ENCODE peak calls at places on chromosome 17, in seven cellular contexts. One of them, this sample, is unnamed.

GRCh38 chr17:40450175-40450574 is 6.9 kb downstream of the IGFBP4 start:
- DNase-seq in H9: peak; percentile 79
- DNase-seq in mesenchymal stem cell: no peak
- DNase-seq in H1: peak; percentile 81
- DNase-seq in IMR-90: peak; percentile 45
- DNase-seq in trophoblast cell: peak; percentile 56
- DNase-seq in mesendoderm: peak; percentile 80
- DNase-seq in this sample: no peak

GRCh38 chr17:81160306-81160705 is 5.0 kb upstream of the PVALEF start:
- DNase-seq in mesendoderm: no peak
- DNase-seq in H1: no peak
- DNase-seq in H9: no peak
- DNase-seq in IMR-90: no peak
- DNase-seq in trophoblast cell: no peak
- DNase-seq in mesenchymal stem cell: no peak
- DNase-seq in this sample: no peak

GRCh38 chr17:1709971-1710806 is at the start of gene TLCD2:
- DNase-seq in mesenchymal stem cell: peak; percentile 82
- DNase-seq in trophoblast cell: peak; percentile 88
- DNase-seq in mesendoderm: peak; percentile 59
- DNase-seq in H1: peak; percentile 81
- DNase-seq in IMR-90: peak; percentile 65
- DNase-seq in H9: peak; percentile 78
- DNase-seq in this sample: no peak

GRCh38 chr17:57211543-57211942 is 44.8 kb upstream of the MSI2 start:
- DNase-seq in mesendoderm: no peak
- DNase-seq in H1: no peak
- DNase-seq in mesenchymal stem cell: peak; percentile 39
- DNase-seq in H9: no peak
- DNase-seq in trophoblast cell: no peak
- DNase-seq in IMR-90: peak; percentile 15
- DNase-seq in this sample: no peak

GRCh38 chr17:16953347-16953746 is 18.6 kb downstream of the TNFRSF13B start:
- DNase-seq in mesendoderm: no peak
- DNase-seq in H1: peak; percentile 13
- DNase-seq in IMR-90: no peak
- DNase-seq in H9: no peak
- DNase-seq in trophoblast cell: no peak
- DNase-seq in mesenchymal stem cell: no peak
- DNase-seq in this sample: no peak

GRCh38 chr17:19464033-19465026 is 53.3 kb downstream of the RNF112 start:
- DNase-seq in IMR-90: peak; percentile 18
- DNase-seq in mesenchymal stem cell: no peak
- DNase-seq in mesendoderm: no peak
- DNase-seq in trophoblast cell: no peak
- DNase-seq in H1: no peak
- DNase-seq in H9: peak; percentile 24
- DNase-seq in this sample: no peak

GRCh38 chr17:68759343-68760140 is 158.4 kb upstream of the FAM20A start:
- DNase-seq in mesendoderm: peak; percentile 96
- DNase-seq in H1: peak; percentile 85
- DNase-seq in trophoblast cell: peak; percentile 91
- DNase-seq in mesenchymal stem cell: peak; percentile 94
- DNase-seq in H9: peak; percentile 95
- DNase-seq in IMR-90: peak; percentile 93
- DNase-seq in this sample: peak; percentile 78

GRCh38 chr17:74941128-74941725 is 5.5 kb downstream of the OTOP3 start:
- DNase-seq in mesendoderm: no peak
- DNase-seq in trophoblast cell: no peak
- DNase-seq in mesenchymal stem cell: no peak
- DNase-seq in H9: no peak
- DNase-seq in IMR-90: no peak
- DNase-seq in H1: no peak
- DNase-seq in this sample: no peak

GRCh38 chr17:72342582-72343527 is 222.0 kb downstream of the SOX9 start:
- DNase-seq in H9: no peak
- DNase-seq in mesenchymal stem cell: no peak
- DNase-seq in mesendoderm: peak; percentile 74
- DNase-seq in trophoblast cell: no peak
- DNase-seq in IMR-90: no peak
- DNase-seq in H1: no peak
- DNase-seq in this sample: no peak

GRCh38 chr17:7324438-7324779 is 4.7 kb downstream of the NEURL4 start:
- DNase-seq in mesendoderm: no peak
- DNase-seq in IMR-90: no peak
- DNase-seq in H9: no peak
- DNase-seq in trophoblast cell: no peak
- DNase-seq in H1: no peak
- DNase-seq in mesenchymal stem cell: no peak
- DNase-seq in this sample: no peak

GRCh38 chr17:64094412-64094811 is 35.5 kb downstream of the ERN1 start:
- DNase-seq in trophoblast cell: no peak
- DNase-seq in mesenchymal stem cell: no peak
- DNase-seq in IMR-90: no peak
- DNase-seq in H9: no peak
- DNase-seq in mesendoderm: no peak
- DNase-seq in H1: no peak
- DNase-seq in this sample: no peak

GRCh38 chr17:2138318-2138717 is 83.4 kb downstream of the HIC1 start:
- DNase-seq in IMR-90: no peak
- DNase-seq in H9: no peak
- DNase-seq in mesendoderm: no peak
- DNase-seq in H1: no peak
- DNase-seq in trophoblast cell: no peak
- DNase-seq in mesenchymal stem cell: peak; percentile 88
- DNase-seq in this sample: no peak

GRCh38 chr17:28796062-28796461 is 46.5 kb downstream of the FAM222B start:
- DNase-seq in IMR-90: no peak
- DNase-seq in mesenchymal stem cell: no peak
- DNase-seq in trophoblast cell: no peak
- DNase-seq in H1: no peak
- DNase-seq in H9: no peak
- DNase-seq in mesendoderm: no peak
- DNase-seq in this sample: no peak

GRCh38 chr17:79183221-79184158 is 108.9 kb downstream of the ENGASE start:
- DNase-seq in IMR-90: no peak
- DNase-seq in mesendoderm: peak; percentile 89
- DNase-seq in H9: peak; percentile 85
- DNase-seq in mesenchymal stem cell: peak; percentile 4
- DNase-seq in H1: peak; percentile 82
- DNase-seq in trophoblast cell: no peak
- DNase-seq in this sample: peak; percentile 73

GRCh38 chr17:73646409-73647305 is 2.4 kb upstream of the SDK2 start:
- DNase-seq in trophoblast cell: no peak
- DNase-seq in mesenchymal stem cell: peak; percentile 6
- DNase-seq in mesendoderm: peak; percentile 71
- DNase-seq in IMR-90: no peak
- DNase-seq in H1: peak; percentile 66
- DNase-seq in H9: peak; percentile 76
- DNase-seq in this sample: peak; percentile 44

GRCh38 chr17:64128787-64129514 is 993 bp downstream of the ERN1 start:
- DNase-seq in mesendoderm: peak; percentile 42
- DNase-seq in H9: peak; percentile 39
- DNase-seq in trophoblast cell: peak; percentile 54
- DNase-seq in H1: no peak
- DNase-seq in mesenchymal stem cell: peak; percentile 56
- DNase-seq in IMR-90: no peak
- DNase-seq in this sample: no peak

GRCh38 chr17:44960654-44961053 is 7.4 kb downstream of the C1QL1 start:
- DNase-seq in IMR-90: no peak
- DNase-seq in trophoblast cell: no peak
- DNase-seq in H9: no peak
- DNase-seq in H1: no peak
- DNase-seq in mesenchymal stem cell: no peak
- DNase-seq in mesendoderm: no peak
- DNase-seq in this sample: no peak

GRCh38 chr17:68892658-68893057 is 62.5 kb downstream of the ABCA8 start:
- DNase-seq in H9: no peak
- DNase-seq in H1: no peak
- DNase-seq in IMR-90: no peak
- DNase-seq in mesendoderm: no peak
- DNase-seq in trophoblast cell: no peak
- DNase-seq in mesenchymal stem cell: no peak
- DNase-seq in this sample: no peak

GRCh38 chr17:41360291-41360995 is 9.2 kb downstream of the KRT33B start:
- DNase-seq in IMR-90: peak; percentile 59
- DNase-seq in H1: no peak
- DNase-seq in mesenchymal stem cell: peak; percentile 26
- DNase-seq in trophoblast cell: peak; percentile 80
- DNase-seq in H9: no peak
- DNase-seq in mesendoderm: peak; percentile 58
- DNase-seq in this sample: no peak

GRCh38 chr17:81928497-81929252 is 1.1 kb upstream of the MAFG start:
- DNase-seq in trophoblast cell: no peak
- DNase-seq in IMR-90: no peak
- DNase-seq in mesenchymal stem cell: peak; percentile 18
- DNase-seq in mesendoderm: peak; percentile 27
- DNase-seq in H9: no peak
- DNase-seq in H1: no peak
- DNase-seq in this sample: no peak

GRCh38 chr17:65345261-65346060 is 208.3 kb downstream of the RGS9 start:
- DNase-seq in IMR-90: no peak
- DNase-seq in mesendoderm: no peak
- DNase-seq in H9: no peak
- DNase-seq in mesenchymal stem cell: peak; percentile 44
- DNase-seq in trophoblast cell: peak; percentile 18
- DNase-seq in H1: no peak
- DNase-seq in this sample: no peak

GRCh38 chr17:4735825-4736651 is 3.6 kb upstream of the ZMYND15 start:
- DNase-seq in mesendoderm: no peak
- DNase-seq in IMR-90: no peak
- DNase-seq in H9: no peak
- DNase-seq in trophoblast cell: peak; percentile 33
- DNase-seq in H1: no peak
- DNase-seq in mesenchymal stem cell: no peak
- DNase-seq in this sample: no peak

DNA sequence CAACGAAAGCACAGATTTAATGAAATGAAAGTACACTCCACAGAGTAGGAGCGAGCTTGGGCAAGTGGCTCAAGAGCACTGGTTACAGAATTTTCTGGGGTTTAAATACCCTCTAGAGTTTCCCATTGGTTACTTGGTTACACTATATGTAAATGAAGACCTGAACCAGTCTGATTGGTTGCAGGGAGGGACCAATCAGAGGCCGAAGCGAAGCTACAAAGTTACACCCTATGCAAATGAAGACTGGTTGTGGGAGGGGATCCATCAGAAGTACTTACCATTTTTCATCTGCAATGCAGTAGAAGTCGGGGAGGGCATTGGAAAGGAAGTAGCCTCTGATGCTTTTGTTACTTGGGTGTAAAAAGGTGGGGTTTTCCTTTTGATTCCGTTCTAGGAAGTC is 132.0 kb downstream of the PMP22 start:
- DNase-seq in mesendoderm: no peak
- DNase-seq in H9: no peak
- DNase-seq in trophoblast cell: no peak
- DNase-seq in IMR-90: no peak
- DNase-seq in H1: no peak
- DNase-seq in mesenchymal stem cell: no peak
- DNase-seq in this sample: no peak
- H3K18ac ChIP-seq in mesendoderm: no peak overlapping the region
- H3K18ac ChIP-seq in H9: no peak overlapping the region
- H3K18ac ChIP-seq in trophoblast cell: no peak overlapping the region
- H3K18ac ChIP-seq in IMR-90: no peak overlapping the region
- H3K18ac ChIP-seq in H1: no peak overlapping the region
- H3K18ac ChIP-seq in mesenchymal stem cell: no peak overlapping the region
- H3K18ac ChIP-seq in this sample: no peak overlapping the region

GRCh38 chr17:36514856-36515255 is 19.8 kb downstream of the MYO19 start:
- DNase-seq in IMR-90: no peak
- DNase-seq in mesenchymal stem cell: no peak
- DNase-seq in trophoblast cell: no peak
- DNase-seq in mesendoderm: no peak
- DNase-seq in H1: no peak
- DNase-seq in H9: no peak
- DNase-seq in this sample: no peak
- H3K18ac ChIP-seq in IMR-90: no peak overlapping the region
- H3K18ac ChIP-seq in mesenchymal stem cell: no peak overlapping the region
- H3K18ac ChIP-seq in trophoblast cell: no peak overlapping the region
- H3K18ac ChIP-seq in mesendoderm: no peak overlapping the region
- H3K18ac ChIP-seq in H1: no peak overlapping the region
- H3K18ac ChIP-seq in H9: no peak overlapping the region
- H3K18ac ChIP-seq in this sample: no peak overlapping the region

GRCh38 chr17:55037828-55038227 is 69.3 kb downstream of the STXBP4 start:
- DNase-seq in mesendoderm: peak; percentile 26
- DNase-seq in H9: no peak
- DNase-seq in H1: no peak
- DNase-seq in trophoblast cell: no peak
- DNase-seq in IMR-90: no peak
- DNase-seq in mesenchymal stem cell: no peak
- DNase-seq in this sample: no peak
- H3K18ac ChIP-seq in mesendoderm: no peak overlapping the region
- H3K18ac ChIP-seq in H9: no peak overlapping the region
- H3K18ac ChIP-seq in H1: no peak overlapping the region
- H3K18ac ChIP-seq in trophoblast cell: no peak overlapping the region
- H3K18ac ChIP-seq in IMR-90: no peak overlapping the region
- H3K18ac ChIP-seq in mesenchymal stem cell: no peak overlapping the region
- H3K18ac ChIP-seq in this sample: no peak overlapping the region

DNA sequence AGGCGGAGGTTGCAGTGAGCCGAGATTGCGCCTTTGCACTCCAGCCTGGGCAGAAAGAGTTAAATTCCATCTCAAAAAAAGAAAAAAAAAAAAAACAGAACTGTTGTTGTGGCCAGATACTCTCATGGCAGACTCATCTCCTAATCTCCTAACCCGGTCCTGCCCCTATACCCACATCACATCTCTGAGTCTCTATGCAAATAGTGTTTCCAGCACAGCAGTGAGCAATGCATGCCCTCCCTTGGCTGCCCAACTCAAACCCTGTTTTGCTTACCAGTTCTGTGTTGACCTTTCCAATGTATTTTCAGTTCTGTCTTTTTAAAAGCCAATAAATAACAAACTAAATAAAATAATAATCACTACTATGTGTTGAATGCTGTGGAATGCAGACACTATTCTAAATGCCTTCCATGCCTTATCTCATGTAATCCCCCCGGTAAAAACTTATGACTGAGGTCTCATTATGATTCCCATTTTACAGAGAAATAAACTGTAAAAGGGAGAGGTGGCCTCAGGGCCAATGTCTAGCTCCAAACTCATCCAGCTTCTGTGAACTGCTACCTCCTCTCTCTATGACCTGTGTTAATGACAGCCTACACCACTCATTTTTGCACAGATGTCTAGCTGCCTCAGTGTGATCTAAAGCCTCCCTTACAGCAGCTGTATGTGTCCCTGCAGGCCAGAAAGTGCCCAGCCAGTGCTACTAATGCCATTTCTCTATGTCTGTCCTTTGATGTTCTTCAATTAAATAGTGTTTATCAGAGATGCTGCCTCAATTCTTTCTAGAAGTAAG is 289.8 kb downstream of the HS3ST3B1 start:
- DNase-seq in H9: no peak
- DNase-seq in mesendoderm: no peak
- DNase-seq in trophoblast cell: peak; percentile 86
- DNase-seq in H1: no peak
- DNase-seq in mesenchymal stem cell: no peak
- DNase-seq in IMR-90: no peak
- DNase-seq in this sample: no peak
- H3K18ac ChIP-seq in H9: no peak overlapping the region
- H3K18ac ChIP-seq in mesendoderm: no peak overlapping the region
- H3K18ac ChIP-seq in trophoblast cell: no peak overlapping the region
- H3K18ac ChIP-seq in H1: no peak overlapping the region
- H3K18ac ChIP-seq in mesenchymal stem cell: no peak overlapping the region
- H3K18ac ChIP-seq in IMR-90: no peak overlapping the region
- H3K18ac ChIP-seq in this sample: no peak overlapping the region

GRCh38 chr17:48619821-48620496 is 4.9 kb upstream of the HOXB8 start:
- DNase-seq in mesenchymal stem cell: peak; percentile 81
- DNase-seq in H9: peak; percentile 67
- DNase-seq in mesendoderm: no peak
- DNase-seq in trophoblast cell: no peak
- DNase-seq in IMR-90: no peak
- DNase-seq in H1: no peak
- DNase-seq in this sample: no peak
- H3K18ac ChIP-seq in mesenchymal stem cell: peak overlapping the region; percentile 88
- H3K18ac ChIP-seq in H9: no peak overlapping the region
- H3K18ac ChIP-seq in mesendoderm: no peak overlapping the region
- H3K18ac ChIP-seq in trophoblast cell: no peak overlapping the region
- H3K18ac ChIP-seq in IMR-90: no peak overlapping the region
- H3K18ac ChIP-seq in H1: no peak overlapping the region
- H3K18ac ChIP-seq in this sample: no peak overlapping the region